ENCODE peak calls at places on chromosomes 13 and 19, in six cellular contexts. T is aorta; P is immature natural killer cell; Q is COR-L47; V is H4; K is stimulated activated CD4-positive, alpha-beta T cell treated with anti-CD3 and anti-CD28 coated beads, Interleukin-1b, Interleukin-23, amount 100 ng/mL, for 1 hour. A is an unnamed sample.

GRCh38 chr13:45280751-45281634 is 60.0 kb downstream of the TPT1 start:
- DNase-seq in T (peak), P (no peak), Q (peak), V (peak), K (peak), A (no peak)

GRCh38 chr19:55160986-55161365 is 3.4 kb upstream of the TNNI3 start:
- DNase-seq in T (no peak), P (no peak), Q (no peak), V (no peak), K (no peak), A (no peak)

GRCh38 chr19:34088292-34088691 is 84.0 kb upstream of the LSM14A start:
- DNase-seq in T (no peak), P (no peak), Q (no peak), V (no peak), K (no peak), A (no peak)

GRCh38 chr19:46296722-46297431 is at the start of gene HIF3A:
- DNase-seq in T (peak), P (no peak), Q (no peak), V (no peak), K (no peak), A (no peak)

GRCh38 chr13:27403252-27403678 is 21.2 kb upstream of the GTF3A start:
- DNase-seq in T (no peak), P (no peak), Q (no peak), V (peak), K (no peak), A (no peak)

GRCh38 chr19:34188388-34188787 is 16.1 kb downstream of the LSM14A start:
- DNase-seq in T (no peak), P (no peak), Q (no peak), V (no peak), K (no peak), A (no peak)

GRCh38 chr19:2015611-2015950 is at the start of gene BTBD2:
- DNase-seq in T (no peak), P (peak), Q (peak), V (peak), K (peak), A (no peak)

GRCh38 chr19:8609210-8610040 is 1.1 kb downstream of the ADAMTS10 start:
- DNase-seq in T (peak), P (peak), Q (no peak), V (no peak), K (no peak), A (no peak)

GRCh38 chr13:35785563-35786327 is 309.3 kb upstream of the MAB21L1 start:
- DNase-seq in T (no peak), P (no peak), Q (peak), V (no peak), K (no peak), A (no peak)

GRCh38 chr13:75049936-75050335 is 432.0 kb downstream of the TBC1D4 start:
- DNase-seq in T (no peak), P (no peak), Q (no peak), V (no peak), K (no peak), A (no peak)

GRCh38 chr19:55478364-55478763 is 1.9 kb downstream of the ZNF628 start:
- DNase-seq in T (no peak), P (no peak), Q (no peak), V (no peak), K (no peak), A (no peak)

GRCh38 chr19:12801466-12802266 is at the start of the genes PRDX2 and THSD8:
- DNase-seq in T (peak), P (peak), Q (peak), V (no peak), K (peak), A (no peak)